ENCODE peak calls at places on chromosomes 12 and 14, in nine cellular contexts. One of them, this sample, is unnamed.

GRCh38 chr14:68548194-68549056 is 244.4 kb downstream of the ZFP36L1 start:
- DNase-seq in Daoy: peak; percentile 98
- DNase-seq in nucleus accumbens: peak; percentile 62
- DNase-seq in fibroblast of gingiva: peak; percentile 99
- DNase-seq in Karpas-422: no peak
- DNase-seq in midbrain: peak; percentile 32
- DNase-seq in activated T-cell treated with anti-CD3 and anti-CD28 coated beads for 1 hour: no peak
- DNase-seq in kidney: peak; percentile 97
- DNase-seq in T-cell: no peak
- DNase-seq in this sample: peak; percentile 90

GRCh38 chr12:50110762-50111416 is 1.1 kb upstream of the COX14 start:
- DNase-seq in T-cell: no peak
- DNase-seq in Karpas-422: peak; percentile 95
- DNase-seq in midbrain: peak; percentile 33
- DNase-seq in Daoy: peak; percentile 31
- DNase-seq in activated T-cell treated with anti-CD3 and anti-CD28 coated beads for 1 hour: no peak
- DNase-seq in kidney: peak; percentile 95
- DNase-seq in fibroblast of gingiva: peak; percentile 78
- DNase-seq in nucleus accumbens: no peak
- DNase-seq in this sample: peak; percentile 74

GRCh38 chr14:60327447-60328331 is 78.7 kb downstream of the PPM1A start:
- DNase-seq in T-cell: peak; percentile 13
- DNase-seq in Daoy: peak; percentile 32
- DNase-seq in Karpas-422: peak; percentile 97
- DNase-seq in nucleus accumbens: peak; percentile 16
- DNase-seq in activated T-cell treated with anti-CD3 and anti-CD28 coated beads for 1 hour: peak; percentile 7
- DNase-seq in midbrain: no peak
- DNase-seq in kidney: no peak
- DNase-seq in fibroblast of gingiva: no peak
- DNase-seq in this sample: no peak

GRCh38 chr12:20931894-20932293 is 121.4 kb downstream of the SLCO1B3 start:
- DNase-seq in fibroblast of gingiva: no peak
- DNase-seq in Karpas-422: no peak
- DNase-seq in T-cell: no peak
- DNase-seq in midbrain: no peak
- DNase-seq in kidney: peak; percentile 13
- DNase-seq in Daoy: no peak
- DNase-seq in nucleus accumbens: no peak
- DNase-seq in activated T-cell treated with anti-CD3 and anti-CD28 coated beads for 1 hour: no peak
- DNase-seq in this sample: no peak

GRCh38 chr14:101465795-101466448 is 95.4 kb upstream of the DIO3 start:
- DNase-seq in midbrain: no peak
- DNase-seq in Karpas-422: no peak
- DNase-seq in fibroblast of gingiva: no peak
- DNase-seq in kidney: peak; percentile 43
- DNase-seq in activated T-cell treated with anti-CD3 and anti-CD28 coated beads for 1 hour: no peak
- DNase-seq in T-cell: no peak
- DNase-seq in nucleus accumbens: no peak
- DNase-seq in Daoy: no peak
- DNase-seq in this sample: no peak

GRCh38 chr14:73253721-73254120 is 16.4 kb downstream of the PAPLN start:
- DNase-seq in activated T-cell treated with anti-CD3 and anti-CD28 coated beads for 1 hour: no peak
- DNase-seq in kidney: peak; percentile 65
- DNase-seq in fibroblast of gingiva: no peak
- DNase-seq in midbrain: no peak
- DNase-seq in Karpas-422: no peak
- DNase-seq in nucleus accumbens: no peak
- DNase-seq in T-cell: no peak
- DNase-seq in Daoy: no peak
- DNase-seq in this sample: no peak

GRCh38 chr12:65643595-65644386 is 180.5 kb upstream of the HMGA2 start:
- DNase-seq in fibroblast of gingiva: peak; percentile 78
- DNase-seq in midbrain: no peak
- DNase-seq in activated T-cell treated with anti-CD3 and anti-CD28 coated beads for 1 hour: no peak
- DNase-seq in nucleus accumbens: no peak
- DNase-seq in kidney: no peak
- DNase-seq in T-cell: no peak
- DNase-seq in Daoy: no peak
- DNase-seq in Karpas-422: no peak
- DNase-seq in this sample: no peak

GRCh38 chr14:96349286-96350075 is 13.7 kb downstream of the ATG2B start:
- DNase-seq in fibroblast of gingiva: no peak
- DNase-seq in Daoy: peak; percentile 12
- DNase-seq in T-cell: no peak
- DNase-seq in activated T-cell treated with anti-CD3 and anti-CD28 coated beads for 1 hour: no peak
- DNase-seq in midbrain: no peak
- DNase-seq in Karpas-422: no peak
- DNase-seq in nucleus accumbens: no peak
- DNase-seq in kidney: no peak
- DNase-seq in this sample: no peak

GRCh38 chr12:128323526-128323925 is 56.6 kb downstream of the TMEM132C start:
- DNase-seq in nucleus accumbens: no peak
- DNase-seq in midbrain: no peak
- DNase-seq in Daoy: no peak
- DNase-seq in Karpas-422: no peak
- DNase-seq in T-cell: no peak
- DNase-seq in activated T-cell treated with anti-CD3 and anti-CD28 coated beads for 1 hour: no peak
- DNase-seq in kidney: no peak
- DNase-seq in fibroblast of gingiva: no peak
- DNase-seq in this sample: no peak

GRCh38 chr12:53279888-53280498 is 11.9 kb downstream of the ESPL1 start:
- DNase-seq in T-cell: no peak
- DNase-seq in kidney: no peak
- DNase-seq in midbrain: no peak
- DNase-seq in fibroblast of gingiva: no peak
- DNase-seq in activated T-cell treated with anti-CD3 and anti-CD28 coated beads for 1 hour: no peak
- DNase-seq in nucleus accumbens: no peak
- DNase-seq in Karpas-422: no peak
- DNase-seq in Daoy: no peak
- DNase-seq in this sample: no peak

GRCh38 chr12:52631264-52631663 is 12.9 kb upstream of the KRT73 start:
- DNase-seq in kidney: no peak
- DNase-seq in fibroblast of gingiva: no peak
- DNase-seq in T-cell: no peak
- DNase-seq in activated T-cell treated with anti-CD3 and anti-CD28 coated beads for 1 hour: no peak
- DNase-seq in midbrain: no peak
- DNase-seq in Karpas-422: no peak
- DNase-seq in Daoy: no peak
- DNase-seq in nucleus accumbens: no peak
- DNase-seq in this sample: no peak

GRCh38 chr12:57545809-57546437 is 1.1 kb downstream of the DCTN2 start:
- DNase-seq in Karpas-422: peak; percentile 42
- DNase-seq in kidney: no peak
- DNase-seq in T-cell: no peak
- DNase-seq in nucleus accumbens: no peak
- DNase-seq in midbrain: no peak
- DNase-seq in activated T-cell treated with anti-CD3 and anti-CD28 coated beads for 1 hour: no peak
- DNase-seq in Daoy: peak; percentile 31
- DNase-seq in fibroblast of gingiva: no peak
- DNase-seq in this sample: peak; percentile 30

GRCh38 chr14:50039734-50040400 is 76.5 kb downstream of the VCPKMT start:
- DNase-seq in T-cell: no peak
- DNase-seq in fibroblast of gingiva: peak; percentile 50
- DNase-seq in Daoy: peak; percentile 87
- DNase-seq in Karpas-422: no peak
- DNase-seq in activated T-cell treated with anti-CD3 and anti-CD28 coated beads for 1 hour: no peak
- DNase-seq in midbrain: no peak
- DNase-seq in nucleus accumbens: no peak
- DNase-seq in kidney: no peak
- DNase-seq in this sample: peak; percentile 51

GRCh38 chr12:100716949-100717732 is 77.4 kb upstream of the ANO4 start:
- DNase-seq in kidney: no peak
- DNase-seq in T-cell: no peak
- DNase-seq in nucleus accumbens: no peak
- DNase-seq in Karpas-422: no peak
- DNase-seq in midbrain: no peak
- DNase-seq in activated T-cell treated with anti-CD3 and anti-CD28 coated beads for 1 hour: no peak
- DNase-seq in fibroblast of gingiva: no peak
- DNase-seq in Daoy: peak; percentile 45
- DNase-seq in this sample: no peak

GRCh38 chr12:2251485-2252179 is 198.8 kb downstream of the CACNA1C start:
- DNase-seq in kidney: no peak
- DNase-seq in Karpas-422: no peak
- DNase-seq in midbrain: no peak
- DNase-seq in activated T-cell treated with anti-CD3 and anti-CD28 coated beads for 1 hour: no peak
- DNase-seq in fibroblast of gingiva: peak; percentile 45
- DNase-seq in nucleus accumbens: no peak
- DNase-seq in T-cell: no peak
- DNase-seq in Daoy: no peak
- DNase-seq in this sample: no peak

GRCh38 chr12:6863586-6864321 is 3.6 kb upstream of the TPI1 start:
- DNase-seq in Karpas-422: no peak
- DNase-seq in Daoy: no peak
- DNase-seq in midbrain: no peak
- DNase-seq in T-cell: no peak
- DNase-seq in kidney: peak; percentile 74
- DNase-seq in fibroblast of gingiva: no peak
- DNase-seq in activated T-cell treated with anti-CD3 and anti-CD28 coated beads for 1 hour: no peak
- DNase-seq in nucleus accumbens: no peak
- DNase-seq in this sample: no peak

GRCh38 chr12:80373666-80374065 is 70.4 kb upstream of the PTPRQ start:
- DNase-seq in activated T-cell treated with anti-CD3 and anti-CD28 coated beads for 1 hour: no peak
- DNase-seq in Karpas-422: no peak
- DNase-seq in T-cell: no peak
- DNase-seq in fibroblast of gingiva: no peak
- DNase-seq in Daoy: no peak
- DNase-seq in kidney: no peak
- DNase-seq in nucleus accumbens: no peak
- DNase-seq in midbrain: no peak
- DNase-seq in this sample: no peak

GRCh38 chr12:104699489-104700194 is 242.9 kb downstream of the CHST11 start:
- DNase-seq in fibroblast of gingiva: peak; percentile 42
- DNase-seq in T-cell: no peak
- DNase-seq in activated T-cell treated with anti-CD3 and anti-CD28 coated beads for 1 hour: no peak
- DNase-seq in kidney: no peak
- DNase-seq in nucleus accumbens: no peak
- DNase-seq in Daoy: no peak
- DNase-seq in Karpas-422: no peak
- DNase-seq in midbrain: no peak
- DNase-seq in this sample: no peak

GRCh38 chr12:50458606-50459005 is 46.2 kb upstream of the DIP2B start:
- DNase-seq in activated T-cell treated with anti-CD3 and anti-CD28 coated beads for 1 hour: no peak
- DNase-seq in kidney: no peak
- DNase-seq in Daoy: no peak
- DNase-seq in midbrain: no peak
- DNase-seq in nucleus accumbens: no peak
- DNase-seq in T-cell: no peak
- DNase-seq in Karpas-422: no peak
- DNase-seq in fibroblast of gingiva: no peak
- DNase-seq in this sample: peak; percentile 66

GRCh38 chr14:94175403-94176146 is 1.5 kb downstream of the PPP4R4 start:
- DNase-seq in fibroblast of gingiva: no peak
- DNase-seq in Karpas-422: no peak
- DNase-seq in kidney: no peak
- DNase-seq in Daoy: no peak
- DNase-seq in T-cell: no peak
- DNase-seq in midbrain: no peak
- DNase-seq in nucleus accumbens: no peak
- DNase-seq in activated T-cell treated with anti-CD3 and anti-CD28 coated beads for 1 hour: no peak
- DNase-seq in this sample: no peak

GRCh38 chr14:53384536-53384935 is 231.4 kb upstream of the DDHD1 start:
- DNase-seq in activated T-cell treated with anti-CD3 and anti-CD28 coated beads for 1 hour: no peak
- DNase-seq in Karpas-422: no peak
- DNase-seq in nucleus accumbens: no peak
- DNase-seq in midbrain: no peak
- DNase-seq in kidney: no peak
- DNase-seq in T-cell: no peak
- DNase-seq in fibroblast of gingiva: no peak
- DNase-seq in Daoy: no peak
- DNase-seq in this sample: no peak

GRCh38 chr12:93741741-93742085 is 64.5 kb downstream of the CRADD start:
- DNase-seq in fibroblast of gingiva: peak; percentile 27
- DNase-seq in activated T-cell treated with anti-CD3 and anti-CD28 coated beads for 1 hour: no peak
- DNase-seq in kidney: no peak
- DNase-seq in T-cell: no peak
- DNase-seq in midbrain: no peak
- DNase-seq in nucleus accumbens: no peak
- DNase-seq in Daoy: peak; percentile 27
- DNase-seq in Karpas-422: no peak
- DNase-seq in this sample: peak; percentile 54

GRCh38 chr12:50564240-50564947 is 59.6 kb downstream of the DIP2B start:
- DNase-seq in Daoy: no peak
- DNase-seq in Karpas-422: no peak
- DNase-seq in nucleus accumbens: no peak
- DNase-seq in fibroblast of gingiva: peak; percentile 45
- DNase-seq in midbrain: no peak
- DNase-seq in activated T-cell treated with anti-CD3 and anti-CD28 coated beads for 1 hour: no peak
- DNase-seq in T-cell: no peak
- DNase-seq in kidney: no peak
- DNase-seq in this sample: no peak

GRCh38 chr12:81078469-81079196 is 754 bp downstream of the ACSS3 start:
- DNase-seq in kidney: no peak
- DNase-seq in Karpas-422: no peak
- DNase-seq in fibroblast of gingiva: peak; percentile 32
- DNase-seq in T-cell: no peak
- DNase-seq in nucleus accumbens: no peak
- DNase-seq in Daoy: peak; percentile 89
- DNase-seq in activated T-cell treated with anti-CD3 and anti-CD28 coated beads for 1 hour: no peak
- DNase-seq in midbrain: no peak
- DNase-seq in this sample: peak; percentile 5

GRCh38 chr14:100688598-100689499 is 37.8 kb upstream of the DLK1 start:
- DNase-seq in activated T-cell treated with anti-CD3 and anti-CD28 coated beads for 1 hour: no peak
- DNase-seq in Daoy: peak; percentile 74
- DNase-seq in nucleus accumbens: peak; percentile 21
- DNase-seq in midbrain: no peak
- DNase-seq in T-cell: no peak
- DNase-seq in fibroblast of gingiva: peak; percentile 28
- DNase-seq in kidney: no peak
- DNase-seq in Karpas-422: no peak
- DNase-seq in this sample: peak; percentile 51

GRCh38 chr14:93041002-93041401 is 74.7 kb downstream of the ITPK1 start:
- DNase-seq in midbrain: no peak
- DNase-seq in kidney: no peak
- DNase-seq in activated T-cell treated with anti-CD3 and anti-CD28 coated beads for 1 hour: no peak
- DNase-seq in nucleus accumbens: no peak
- DNase-seq in Daoy: no peak
- DNase-seq in fibroblast of gingiva: no peak
- DNase-seq in Karpas-422: no peak
- DNase-seq in T-cell: no peak
- DNase-seq in this sample: no peak

GRCh38 chr12:31011746-31012567 is 61.7 kb upstream of the DDX11 start:
- DNase-seq in activated T-cell treated with anti-CD3 and anti-CD28 coated beads for 1 hour: no peak
- DNase-seq in nucleus accumbens: no peak
- DNase-seq in fibroblast of gingiva: no peak
- DNase-seq in kidney: peak; percentile 52
- DNase-seq in Karpas-422: peak; percentile 48
- DNase-seq in midbrain: no peak
- DNase-seq in T-cell: no peak
- DNase-seq in Daoy: no peak
- DNase-seq in this sample: no peak

GRCh38 chr12:42446761-42447160 is 120.8 kb downstream of the PPHLN1 start:
- DNase-seq in kidney: no peak
- DNase-seq in nucleus accumbens: no peak
- DNase-seq in Karpas-422: peak; percentile 68
- DNase-seq in Daoy: peak; percentile 51
- DNase-seq in activated T-cell treated with anti-CD3 and anti-CD28 coated beads for 1 hour: no peak
- DNase-seq in fibroblast of gingiva: no peak
- DNase-seq in T-cell: no peak
- DNase-seq in midbrain: no peak
- DNase-seq in this sample: peak; percentile 51

GRCh38 chr12:753401-754237 is 1.2 kb downstream of the WNK1 start:
- DNase-seq in kidney: peak; percentile 88
- DNase-seq in nucleus accumbens: peak; percentile 14
- DNase-seq in T-cell: peak; percentile 34
- DNase-seq in activated T-cell treated with anti-CD3 and anti-CD28 coated beads for 1 hour: peak; percentile 20
- DNase-seq in Karpas-422: peak; percentile 75
- DNase-seq in Daoy: peak; percentile 35
- DNase-seq in midbrain: peak; percentile 21
- DNase-seq in fibroblast of gingiva: no peak
- DNase-seq in this sample: no peak

GRCh38 chr12:62260733-62261683 is 804 bp downstream of the USP15 start:
- DNase-seq in midbrain: peak; percentile 64
- DNase-seq in Karpas-422: peak; percentile 88
- DNase-seq in Daoy: peak; percentile 56
- DNase-seq in T-cell: peak; percentile 42
- DNase-seq in fibroblast of gingiva: peak; percentile 26
- DNase-seq in nucleus accumbens: peak; percentile 46
- DNase-seq in kidney: no peak
- DNase-seq in activated T-cell treated with anti-CD3 and anti-CD28 coated beads for 1 hour: peak; percentile 33
- DNase-seq in this sample: peak; percentile 46

GRCh38 chr12:78146365-78146772 is 315.7 kb downstream of the NAV3 start:
- DNase-seq in Daoy: peak; percentile 11
- DNase-seq in kidney: no peak
- DNase-seq in fibroblast of gingiva: peak; percentile 61
- DNase-seq in activated T-cell treated with anti-CD3 and anti-CD28 coated beads for 1 hour: no peak
- DNase-seq in T-cell: no peak
- DNase-seq in nucleus accumbens: no peak
- DNase-seq in midbrain: peak; percentile 32
- DNase-seq in Karpas-422: peak; percentile 64
- DNase-seq in this sample: peak; percentile 10